ENCODE peak calls at places on chromosomes 11 and 22, in seven cellular contexts. M, L, K, H, G, P and F are unnamed samples.

GRCh38 chr22:19872779-19873137 is 18.1 kb upstream of the GNB1L start:
- DNase-seq in L (no peak), G (no peak), P (no peak), K (peak), M (no peak), H (no peak), F (no peak)

GRCh38 chr11:73969991-73970800 is 12.4 kb downstream of the UCP2 start:
- DNase-seq in M (no peak), L (no peak), H (peak), K (no peak), G (no peak), P (peak), F (no peak)

GRCh38 chr22:20867179-20868099 is 8.6 kb downstream of the SNAP29 start:
- DNase-seq in P (peak), L (peak), K (no peak), M (no peak), H (peak), G (peak), F (no peak)

GRCh38 chr22:38879102-38879729 is 7.2 kb upstream of the CBX6 start:
- DNase-seq in M (no peak), P (no peak), H (peak), L (no peak), K (no peak), G (no peak), F (no peak)

GRCh38 chr22:23147632-23148387 is 2.5 kb downstream of the RAB36 start:
- DNase-seq in K (no peak), P (no peak), G (peak), M (no peak), H (no peak), L (no peak), F (no peak)

GRCh38 chr11:61028135-61028729 is 56.8 kb downstream of the CD6 start:
- DNase-seq in G (no peak), M (no peak), P (no peak), L (no peak), K (no peak), H (no peak), F (no peak)

GRCh38 chr11:128506999-128507591 is 80.3 kb downstream of the ETS1 start:
- DNase-seq in G (no peak), K (no peak), L (no peak), H (no peak), P (peak), M (peak), F (no peak)

GRCh38 chr11:88421530-88421929 is 84.0 kb upstream of the CTSC start:
- DNase-seq in K (no peak), M (no peak), H (peak), P (no peak), L (peak), G (no peak), F (no peak)

GRCh38 chr11:84089072-84090057 is 803.2 kb upstream of the CCDC90B start:
- DNase-seq in L (no peak), H (no peak), K (no peak), M (no peak), G (peak), P (peak), F (no peak)

GRCh38 chr11:28621648-28622215 is 513.5 kb downstream of the METTL15 start:
- DNase-seq in K (no peak), M (no peak), P (no peak), L (no peak), G (no peak), H (no peak), F (no peak)

GRCh38 chr11:66124564-66124963 is 54.5 kb downstream of the PACS1 start:
- DNase-seq in M (no peak), G (no peak), K (no peak), H (no peak), P (no peak), L (no peak), F (no peak)

GRCh38 chr11:58576792-58577440 is 1.3 kb upstream of the LPXN start:
- DNase-seq in H (peak), L (peak), K (no peak), G (peak), P (peak), M (no peak), F (no peak)

GRCh38 chr22:27386186-27386585 is 415.4 kb downstream of the MN1 start:
- DNase-seq in H (no peak), G (no peak), L (no peak), P (no peak), K (no peak), M (no peak), F (no peak)

GRCh38 chr22:24593810-24594568 is 1.1 kb upstream of the LRRC75B start:
- DNase-seq in H (no peak), L (no peak), K (no peak), M (no peak), P (peak), G (peak), F (no peak)

GRCh38 chr11:129637473-129637872 is 178.2 kb upstream of the TMEM45B start:
- DNase-seq in L (no peak), K (no peak), P (no peak), M (no peak), G (no peak), H (no peak), F (no peak)

GRCh38 chr11:27166130-27166529 is 125.5 kb downstream of the BBOX1 start:
- DNase-seq in K (no peak), G (no peak), P (no peak), H (no peak), L (no peak), M (no peak), F (no peak)

GRCh38 chr11:77392842-77393241 is 81.1 kb downstream of the PAK1 start:
- DNase-seq in P (no peak), M (no peak), L (no peak), H (no peak), G (no peak), K (no peak), F (no peak)

GRCh38 chr11:123357990-123358827 is 71.9 kb upstream of the GRAMD1B start:
- DNase-seq in L (no peak), P (peak), K (peak), G (no peak), H (peak), M (no peak), F (no peak)

GRCh38 chr22:19801340-19802000 is 40.9 kb downstream of the TBX1 start:
- DNase-seq in P (peak), H (no peak), K (no peak), G (no peak), M (no peak), L (no peak), F (no peak)

GRCh38 chr11:14538271-14538925 is 18.2 kb upstream of the PSMA1 start:
- DNase-seq in L (no peak), M (no peak), K (no peak), H (no peak), P (no peak), G (no peak), F (no peak)

GRCh38 chr11:2481253-2481652 is 36.4 kb downstream of the KCNQ1 start:
- DNase-seq in L (no peak), G (no peak), K (no peak), M (no peak), H (no peak), P (no peak), F (no peak)

GRCh38 chr11:31387379-31387778 is 17.7 kb downstream of the DNAJC24 start:
- DNase-seq in L (no peak), H (no peak), P (no peak), G (no peak), K (no peak), M (no peak), F (no peak)

GRCh38 chr11:5307256-5308019 is 5.7 kb upstream of the OR51B4 start:
- DNase-seq in P (no peak), H (no peak), G (no peak), M (no peak), L (no peak), K (no peak), F (no peak)
- TF ChIP-seq MAX in P (no peak), H (no peak), G (no peak), M (no peak), L (no peak), K (no peak), F (no peak)

GRCh38 chr22:30000566-30000965 is 79.7 kb upstream of the HORMAD2 start:
- DNase-seq in L (no peak), M (no peak), P (no peak), H (no peak), G (no peak), K (no peak), F (no peak)
- TF ChIP-seq MAX in L (no peak), M (no peak), P (no peak), H (no peak), G (no peak), K (no peak), F (no peak)

DNA sequence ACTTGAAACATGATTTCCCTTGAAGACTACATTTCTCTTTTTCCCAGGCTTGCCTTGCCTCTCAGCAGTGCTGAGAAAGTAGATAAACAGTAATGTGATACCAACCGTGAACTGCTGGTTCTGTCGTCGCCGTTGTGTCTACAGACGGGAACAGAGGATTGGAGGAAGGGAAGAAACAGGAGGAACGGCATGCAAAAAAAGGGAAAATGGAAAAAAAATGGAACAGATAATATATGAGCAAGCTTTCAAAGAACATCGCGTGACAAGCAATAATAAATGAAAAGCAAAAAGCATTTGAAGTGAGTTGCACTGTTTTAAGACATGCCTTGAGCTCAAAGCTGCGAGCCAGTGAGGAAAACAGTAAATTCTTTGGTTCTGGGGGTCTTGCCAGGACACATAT is 305.9 kb downstream of the CADM1 start:
- DNase-seq in P (no peak), H (no peak), G (no peak), L (no peak), M (no peak), K (no peak), F (no peak)
- TF ChIP-seq MAX in P (no peak), H (no peak), G (no peak), L (no peak), M (no peak), K (no peak), F (no peak)

GRCh38 chr22:40526960-40527359 is 109.6 kb downstream of the MRTFA start:
- DNase-seq in K (no peak), M (no peak), L (no peak), P (no peak), H (no peak), G (no peak), F (no peak)

GRCh38 chr22:40524392-40525249 is 111.9 kb downstream of the MRTFA start:
- DNase-seq in M (no peak), K (no peak), P (no peak), H (peak), L (no peak), G (peak), F (no peak)

GRCh38 chr22:40529817-40530216 is 106.7 kb downstream of the MRTFA start:
- DNase-seq in G (no peak), M (no peak), K (no peak), H (no peak), L (no peak), P (no peak), F (no peak)

GRCh38 chr22:40521046-40521445 is 115.5 kb downstream of the MRTFA start:
- DNase-seq in L (no peak), H (no peak), P (no peak), K (no peak), M (no peak), G (no peak), F (no peak)

GRCh38 chr22:40525250-40525884 is 111.2 kb downstream of the MRTFA start:
- DNase-seq in P (no peak), M (no peak), L (no peak), K (peak), H (peak), G (peak), F (no peak)
- TF ChIP-seq MAX in P (no peak), M (no peak), L (no peak), K (no peak), H (no peak), G (no peak), F (no peak)

DNA sequence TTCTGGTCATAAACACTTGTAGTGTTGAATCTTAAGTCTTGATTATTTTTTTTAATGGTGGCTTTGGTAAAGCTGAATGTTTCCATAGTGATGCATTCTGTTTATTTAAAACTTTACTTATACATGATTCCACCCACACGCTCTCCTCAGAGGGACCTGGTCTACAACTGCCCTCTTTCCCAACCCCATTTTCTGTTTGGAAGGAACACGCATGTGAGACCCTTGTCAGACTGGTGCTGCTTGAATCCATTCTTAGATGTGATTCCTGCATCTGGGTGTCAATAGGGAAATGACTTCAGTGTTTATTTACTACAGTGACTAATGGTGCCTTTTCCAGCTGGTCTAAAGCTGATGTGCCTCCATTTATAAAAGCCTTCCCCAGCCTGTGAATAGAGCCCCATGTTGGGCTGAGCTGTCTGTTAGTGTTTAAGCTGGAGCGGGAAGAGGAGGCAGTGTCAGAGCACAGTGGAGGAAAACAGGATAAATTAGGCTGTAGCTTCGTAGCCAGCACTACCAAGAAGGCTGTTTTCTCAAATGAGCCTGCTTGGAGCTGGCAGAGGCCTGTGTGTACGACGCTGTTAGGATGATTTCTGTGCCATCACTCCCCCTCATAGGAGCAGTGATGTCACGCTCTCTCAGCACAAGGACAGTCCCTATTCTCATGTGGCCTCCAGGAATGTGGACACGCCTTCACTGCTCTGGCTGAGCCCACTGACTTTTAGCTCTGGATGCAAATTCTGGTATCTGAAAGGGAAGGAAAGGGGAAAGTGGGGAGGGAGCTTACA is 18.9 kb upstream of the C11orf96 start:
- DNase-seq in L (no peak), H (no peak), K (no peak), P (peak), M (no peak), G (no peak), F (no peak)
- TF ChIP-seq MAX in L (no peak), H (no peak), K (no peak), P (no peak), M (no peak), G (no peak), F (no peak)

GRCh38 chr11:119468511-119468910 is 45.5 kb upstream of the THY1 start:
- DNase-seq in L (no peak), G (no peak), K (no peak), H (no peak), M (no peak), P (no peak), F (no peak)
- TF ChIP-seq MAX in L (no peak), G (no peak), K (no peak), H (no peak), M (no peak), P (no peak), F (no peak)

GRCh38 chr22:29256606-29257325 is 11.0 kb downstream of the RHBDD3 start:
- DNase-seq in P (peak), M (no peak), K (no peak), H (no peak), L (peak), G (no peak), F (no peak)
- TF ChIP-seq MAX in P (no peak), M (no peak), K (no peak), H (no peak), L (no peak), G (no peak), F (no peak)